ENCODE peak calls at places on chromosomes 3 and 15, in eight cellular contexts. One of them, this sample, is unnamed.

GRCh38 chr3:182637350-182638197 is 155.7 kb upstream of the ATP11B start:
- DNase-seq in stimulated activated CD4-positive, alpha-beta T cell treated with anti-CD3 and anti-CD28 coated beads, Interleukin-1b, Interleukin-23, amount 100 ng/mL, for 4 hours: no peak
- DNase-seq in GM10248: no peak
- DNase-seq in heart left ventricle: no peak
- DNase-seq in MM.1S: no peak
- DNase-seq in transverse colon: peak
- DNase-seq in left colon: peak
- DNase-seq in AG08396: no peak
- DNase-seq in this sample: peak

GRCh38 chr15:61796056-61796455 is 264.2 kb downstream of the VPS13C start:
- DNase-seq in stimulated activated CD4-positive, alpha-beta T cell treated with anti-CD3 and anti-CD28 coated beads, Interleukin-1b, Interleukin-23, amount 100 ng/mL, for 4 hours: no peak
- DNase-seq in GM10248: no peak
- DNase-seq in heart left ventricle: no peak
- DNase-seq in MM.1S: no peak
- DNase-seq in transverse colon: no peak
- DNase-seq in left colon: no peak
- DNase-seq in AG08396: no peak
- DNase-seq in this sample: no peak

GRCh38 chr3:161325059-161325458 is 46.3 kb downstream of the SPTSSB start:
- DNase-seq in stimulated activated CD4-positive, alpha-beta T cell treated with anti-CD3 and anti-CD28 coated beads, Interleukin-1b, Interleukin-23, amount 100 ng/mL, for 4 hours: no peak
- DNase-seq in GM10248: no peak
- DNase-seq in heart left ventricle: no peak
- DNase-seq in MM.1S: no peak
- DNase-seq in transverse colon: no peak
- DNase-seq in left colon: no peak
- DNase-seq in AG08396: no peak
- DNase-seq in this sample: no peak

GRCh38 chr3:189830401-189830800 is 199.2 kb downstream of the TP63 start:
- DNase-seq in stimulated activated CD4-positive, alpha-beta T cell treated with anti-CD3 and anti-CD28 coated beads, Interleukin-1b, Interleukin-23, amount 100 ng/mL, for 4 hours: no peak
- DNase-seq in GM10248: no peak
- DNase-seq in heart left ventricle: no peak
- DNase-seq in MM.1S: no peak
- DNase-seq in transverse colon: no peak
- DNase-seq in left colon: no peak
- DNase-seq in AG08396: no peak
- DNase-seq in this sample: no peak

GRCh38 chr3:147616998-147617619 is 207.9 kb downstream of the ZIC1 start:
- DNase-seq in stimulated activated CD4-positive, alpha-beta T cell treated with anti-CD3 and anti-CD28 coated beads, Interleukin-1b, Interleukin-23, amount 100 ng/mL, for 4 hours: no peak
- DNase-seq in GM10248: no peak
- DNase-seq in heart left ventricle: no peak
- DNase-seq in MM.1S: peak
- DNase-seq in transverse colon: no peak
- DNase-seq in left colon: no peak
- DNase-seq in AG08396: peak
- DNase-seq in this sample: no peak

GRCh38 chr3:187999821-188000220 is 154.1 kb upstream of the LPP start:
- DNase-seq in stimulated activated CD4-positive, alpha-beta T cell treated with anti-CD3 and anti-CD28 coated beads, Interleukin-1b, Interleukin-23, amount 100 ng/mL, for 4 hours: no peak
- DNase-seq in GM10248: no peak
- DNase-seq in heart left ventricle: no peak
- DNase-seq in MM.1S: peak
- DNase-seq in transverse colon: no peak
- DNase-seq in left colon: no peak
- DNase-seq in AG08396: no peak
- DNase-seq in this sample: no peak

GRCh38 chr15:83904107-83904720 is 250.3 kb downstream of the ADAMTSL3 start:
- DNase-seq in stimulated activated CD4-positive, alpha-beta T cell treated with anti-CD3 and anti-CD28 coated beads, Interleukin-1b, Interleukin-23, amount 100 ng/mL, for 4 hours: no peak
- DNase-seq in GM10248: no peak
- DNase-seq in heart left ventricle: no peak
- DNase-seq in MM.1S: no peak
- DNase-seq in transverse colon: peak
- DNase-seq in left colon: no peak
- DNase-seq in AG08396: peak
- DNase-seq in this sample: no peak

GRCh38 chr3:55604846-55605245 is 117.7 kb upstream of the WNT5A start:
- DNase-seq in stimulated activated CD4-positive, alpha-beta T cell treated with anti-CD3 and anti-CD28 coated beads, Interleukin-1b, Interleukin-23, amount 100 ng/mL, for 4 hours: no peak
- DNase-seq in GM10248: no peak
- DNase-seq in heart left ventricle: no peak
- DNase-seq in MM.1S: no peak
- DNase-seq in transverse colon: no peak
- DNase-seq in left colon: no peak
- DNase-seq in AG08396: no peak
- DNase-seq in this sample: no peak

GRCh38 chr3:187186801-187187421 is 10.4 kb upstream of the RTP1 start:
- DNase-seq in stimulated activated CD4-positive, alpha-beta T cell treated with anti-CD3 and anti-CD28 coated beads, Interleukin-1b, Interleukin-23, amount 100 ng/mL, for 4 hours: no peak
- DNase-seq in GM10248: no peak
- DNase-seq in heart left ventricle: peak
- DNase-seq in MM.1S: no peak
- DNase-seq in transverse colon: peak
- DNase-seq in left colon: no peak
- DNase-seq in AG08396: peak
- DNase-seq in this sample: no peak

GRCh38 chr3:30355622-30356021 is 250.8 kb upstream of the TGFBR2 start:
- DNase-seq in stimulated activated CD4-positive, alpha-beta T cell treated with anti-CD3 and anti-CD28 coated beads, Interleukin-1b, Interleukin-23, amount 100 ng/mL, for 4 hours: no peak
- DNase-seq in GM10248: no peak
- DNase-seq in heart left ventricle: no peak
- DNase-seq in MM.1S: no peak
- DNase-seq in transverse colon: no peak
- DNase-seq in left colon: no peak
- DNase-seq in AG08396: no peak
- DNase-seq in this sample: no peak

This sample was measured in mucosa of descending colon.